ENCODE peak calls at places on chromosomes 7 and 10, in four cellular contexts. U, K, Q and G are unnamed samples.

GRCh38 chr10:100999742-101000601 is at the start of gene LZTS2:
- DNase-seq in U (no peak), K (no peak), Q (peak), G (peak)

GRCh38 chr10:105734479-105734878 is 1093.4 kb downstream of the SORCS3 start:
- DNase-seq in U (no peak), K (no peak), Q (no peak), G (no peak)

GRCh38 chr10:47058961-47059391 is 147.7 kb downstream of the PTPN20 start:
- DNase-seq in U (no peak), K (no peak), Q (no peak), G (no peak)

GRCh38 chr10:114239117-114239993 is at the start of gene VWA2:
- DNase-seq in U (no peak), K (no peak), Q (no peak), G (no peak)

GRCh38 chr7:148982596-148983219 is 45.6 kb downstream of the PDIA4 start:
- DNase-seq in U (no peak), K (no peak), Q (peak), G (peak)

GRCh38 chr7:143258830-143259229 is 4.4 kb upstream of the GSTK1 start:
- DNase-seq in U (no peak), K (peak), Q (peak), G (no peak)

GRCh38 chr7:122487131-122487530 is 182.6 kb upstream of the FEZF1 start:
- DNase-seq in U (no peak), K (no peak), Q (no peak), G (no peak)

GRCh38 chr10:76036410-76036940 is 605.1 kb downstream of the LRMDA start:
- DNase-seq in U (no peak), K (no peak), Q (peak), G (peak)

GRCh38 chr7:15906436-15906835 is 220.0 kb upstream of the MEOX2 start:
- DNase-seq in U (no peak), K (no peak), Q (no peak), G (no peak)

GRCh38 chr10:6297951-6298381 is 95.2 kb downstream of the PFKFB3 start:
- DNase-seq in U (no peak), K (no peak), Q (no peak), G (no peak)

GRCh38 chr10:43703286-43703685 is 54.6 kb upstream of the ZNF32 start:
- DNase-seq in U (no peak), K (no peak), Q (no peak), G (no peak)

GRCh38 chr7:66013938-66014337 is 31.9 kb upstream of the GUSB start:
- DNase-seq in U (peak), K (no peak), Q (peak), G (peak)

GRCh38 chr10:58412502-58412961 is 27.3 kb downstream of the TFAM start:
- DNase-seq in U (peak), K (no peak), Q (no peak), G (no peak)

GRCh38 chr10:77532068-77532467 is 105.5 kb downstream of the KCNMA1 start:
- DNase-seq in U (no peak), K (no peak), Q (no peak), G (no peak)

GRCh38 chr10:32971536-32972091 is 13.6 kb upstream of the ITGB1 start:
- DNase-seq in U (peak), K (no peak), Q (peak), G (no peak)

GRCh38 chr7:24801910-24802699 is 44.8 kb upstream of the GSDME start:
- DNase-seq in U (no peak), K (no peak), Q (no peak), G (no peak)

GRCh38 chr10:51758366-51758765 is 59.0 kb upstream of the CSTF2T start:
- DNase-seq in U (no peak), K (no peak), Q (no peak), G (no peak)

GRCh38 chr10:76396126-76396525 is 964.7 kb downstream of the LRMDA start:
- DNase-seq in U (no peak), K (no peak), Q (no peak), G (no peak)

GRCh38 chr10:133225707-133226191 is 4.3 kb upstream of the UTF1 start:
- DNase-seq in U (no peak), K (no peak), Q (no peak), G (no peak)

GRCh38 chr7:156466955-156467625 is 173.5 kb upstream of the RNF32 start:
- DNase-seq in U (no peak), K (no peak), Q (no peak), G (peak)

GRCh38 chr10:75542902-75543301 is 111.5 kb downstream of the LRMDA start:
- DNase-seq in U (no peak), K (no peak), Q (no peak), G (peak)

GRCh38 chr10:91974960-91975359 is 51.4 kb downstream of the BTAF1 start:
- DNase-seq in U (no peak), K (peak), Q (no peak), G (no peak)

GRCh38 chr7:1650363-1651030 is 19.6 kb upstream of the ELFN1 start:
- DNase-seq in U (no peak), K (no peak), Q (no peak), G (peak)

GRCh38 chr7:137120690-137121089 is 222.8 kb downstream of the PTN start:
- DNase-seq in U (no peak), K (peak), Q (no peak), G (no peak)

GRCh38 chr7:84364708-84365107 is 170.1 kb upstream of the SEMA3A start:
- DNase-seq in U (no peak), K (no peak), Q (no peak), G (no peak)

GRCh38 chr7:129391546-129392211 is 42.6 kb upstream of the STRIP2 start:
- DNase-seq in U (no peak), K (no peak), Q (no peak), G (no peak)

GRCh38 chr7:95822717-95823116 is 50.4 kb downstream of the DYNC1I1 start:
- DNase-seq in U (no peak), K (no peak), Q (no peak), G (no peak)

GRCh38 chr7:110356438-110356837 is 734.5 kb upstream of the LRRN3 start:
- DNase-seq in U (no peak), K (no peak), Q (no peak), G (no peak)

GRCh38 chr7:99196536-99197288 is 11.2 kb downstream of the KPNA7 start:
- DNase-seq in U (no peak), K (no peak), Q (no peak), G (no peak)

GRCh38 chr7:29606287-29606721 is 42.7 kb downstream of the PRR15 start:
- DNase-seq in U (peak), K (no peak), Q (peak), G (peak)

GRCh38 chr10:90168244-90168643 is 466.9 kb downstream of the KIF20B start:
- DNase-seq in U (no peak), K (no peak), Q (no peak), G (no peak)

GRCh38 chr7:155296788-155297516 is 726 bp upstream of the INSIG1 start:
- DNase-seq in U (no peak), K (no peak), Q (peak), G (no peak)

GRCh38 chr10:119670717-119671116 is 19.5 kb downstream of the BAG3 start:
- DNase-seq in U (no peak), K (no peak), Q (no peak), G (no peak)

GRCh38 chr10:22252801-22253577 is 35.2 kb upstream of the EBLN1 start:
- DNase-seq in U (no peak), K (no peak), Q (no peak), G (no peak)

GRCh38 chr7:110050831-110051230 is 1040.1 kb upstream of the LRRN3 start:
- DNase-seq in U (no peak), K (no peak), Q (no peak), G (peak)

GRCh38 chr7:159209429-159209828 is 64.8 kb upstream of the VIPR2 start:
- DNase-seq in U (no peak), K (no peak), Q (no peak), G (no peak)
- TF ChIP-seq YY1 in U (no peak), K (no peak), Q (no peak), G (no peak)

GRCh38 chr10:104300736-104301292 is 31.8 kb downstream of the GSTO2 start:
- DNase-seq in U (no peak), K (no peak), Q (no peak), G (peak)
- TF ChIP-seq ZBTB33 in U (no peak), K (no peak), Q (no peak), G (no peak)

DNA sequence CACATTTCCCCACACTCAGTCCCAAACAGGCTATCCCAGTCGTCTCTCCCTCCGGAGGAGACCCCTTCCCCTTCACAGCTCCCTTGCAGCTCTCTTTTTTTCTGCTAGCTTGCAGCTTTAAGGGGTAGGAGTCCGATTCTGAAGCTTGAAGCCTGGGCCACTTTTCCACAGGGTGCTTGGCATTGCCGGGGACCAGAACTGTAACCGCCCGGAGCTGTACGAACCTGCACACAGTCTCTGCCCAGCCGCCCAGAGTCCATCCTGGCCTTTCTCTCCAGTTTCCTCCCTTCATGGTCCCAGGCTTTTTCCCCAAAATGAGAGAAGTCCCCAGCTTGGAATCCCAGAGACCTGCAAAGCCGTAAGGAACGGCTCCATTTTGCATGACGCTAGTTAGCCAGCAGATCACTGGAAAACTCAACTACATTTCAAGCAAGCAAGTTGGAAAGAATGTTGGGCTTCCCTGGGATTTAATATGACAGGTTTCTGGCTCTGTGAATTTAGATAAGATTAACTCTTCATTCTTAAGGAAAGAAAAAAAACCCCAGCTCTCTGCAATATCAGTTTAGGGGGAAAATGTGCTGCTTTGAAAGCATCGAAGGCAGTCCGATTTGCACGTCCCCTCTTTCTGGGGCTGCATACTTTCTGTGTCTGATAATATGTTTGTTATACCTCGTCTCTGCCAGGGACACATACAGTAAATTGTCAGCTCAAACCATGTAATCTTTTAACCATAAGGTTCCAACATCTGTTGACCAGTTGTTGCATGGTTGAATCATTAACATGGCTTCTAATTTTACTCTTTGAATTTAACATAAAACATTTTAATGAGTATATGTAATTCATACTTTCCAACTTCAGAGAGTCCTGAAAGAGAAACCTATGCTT is 190.0 kb upstream of the LYZL2 start:
- DNase-seq in U (no peak), K (no peak), Q (no peak), G (peak)
- TF ChIP-seq USF2 in U (no peak), K (no peak), Q (no peak), G (no peak)

GRCh38 chr7:45661302-45661995 is 87.3 kb downstream of the ADCY1 start:
- DNase-seq in U (no peak), K (no peak), Q (no peak), G (no peak)

GRCh38 chr7:45663167-45663921 is 89.2 kb downstream of the ADCY1 start:
- DNase-seq in U (peak), K (no peak), Q (peak), G (no peak)

GRCh38 chr7:45663965-45664623 is 89.9 kb downstream of the ADCY1 start:
- DNase-seq in U (no peak), K (no peak), Q (no peak), G (no peak)

GRCh38 chr7:45662018-45662417 is 87.8 kb downstream of the ADCY1 start:
- DNase-seq in U (no peak), K (no peak), Q (no peak), G (no peak)

GRCh38 chr7:45662540-45663166 is 88.5 kb downstream of the ADCY1 start:
- DNase-seq in U (no peak), K (no peak), Q (no peak), G (no peak)
- TF ChIP-seq YY1 in U (no peak), K (no peak), Q (no peak), G (no peak)

GRCh38 chr10:73647211-73647874 is 6.1 kb upstream of the MYOZ1 start:
- DNase-seq in U (no peak), K (no peak), Q (no peak), G (peak)
- TF ChIP-seq ZBTB33 in U (no peak), K (no peak), Q (no peak), G (no peak)

DNA sequence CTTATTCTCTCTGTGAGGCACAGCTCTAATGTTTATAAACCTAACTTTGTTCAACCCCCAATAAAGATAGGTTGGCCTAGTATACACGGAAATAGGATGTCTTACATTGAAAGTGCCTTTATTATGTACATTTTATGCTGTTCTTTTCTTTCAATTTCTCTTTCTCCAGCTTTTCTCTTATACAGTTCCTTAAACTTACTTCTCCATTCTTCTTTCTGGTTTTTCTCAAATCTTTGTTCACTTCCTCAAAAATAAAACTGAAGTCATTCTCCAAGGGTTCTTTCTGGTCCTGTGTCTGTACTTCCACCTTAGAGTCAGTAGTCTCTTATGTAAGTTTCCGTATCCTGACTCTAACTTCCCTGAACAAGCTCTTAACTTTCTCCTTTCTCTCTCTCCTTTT is 29.2 kb upstream of the NAMPT start:
- DNase-seq in U (no peak), K (no peak), Q (no peak), G (no peak)
- TF ChIP-seq USF2 in U (no peak), K (no peak), Q (no peak), G (no peak)

DNA sequence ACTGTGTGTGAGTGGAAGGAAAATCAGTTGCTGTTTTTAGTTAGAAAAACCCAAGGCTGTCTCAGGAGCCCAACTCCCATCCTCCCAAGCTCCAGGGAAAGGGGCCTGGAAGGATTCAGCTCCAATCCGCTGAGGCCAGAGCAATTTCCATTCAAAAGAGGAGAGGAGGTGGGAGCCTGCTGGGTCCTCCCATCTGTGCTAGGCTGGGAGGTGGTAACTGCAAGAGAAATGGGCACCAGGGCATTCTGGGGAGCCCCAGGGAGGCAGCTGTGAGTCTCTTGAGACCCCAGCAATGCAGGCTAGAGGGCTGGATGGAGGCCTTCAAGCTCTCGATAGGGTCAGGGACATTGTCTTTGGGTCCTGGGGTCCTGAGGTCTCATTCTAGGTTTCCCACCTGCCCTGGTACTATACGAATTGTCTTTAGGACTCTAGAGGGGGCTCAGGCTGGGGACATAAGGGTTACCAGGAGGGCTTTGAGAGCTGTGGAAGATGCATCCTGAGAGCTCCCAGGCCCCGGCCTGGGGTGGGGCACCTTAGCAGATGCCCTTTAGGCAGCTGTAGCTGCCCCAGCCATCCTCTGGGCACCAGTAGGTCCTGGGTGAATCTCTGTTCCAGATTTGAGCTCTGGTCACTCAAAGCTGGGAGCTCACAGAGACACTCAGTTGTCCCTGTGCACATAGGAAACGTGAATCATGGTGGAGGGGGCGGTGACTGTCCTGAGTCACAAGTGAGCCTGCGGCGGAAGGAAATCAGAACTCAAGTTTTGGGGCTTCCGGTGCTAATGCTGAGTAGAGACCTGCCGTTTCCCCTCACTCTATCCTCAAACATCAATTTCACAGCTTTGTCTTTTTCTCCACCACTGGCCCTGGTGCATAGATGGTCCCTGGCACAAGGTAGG is 21.6 kb downstream of the ADCYAP1R1 start:
- DNase-seq in U (no peak), K (no peak), Q (no peak), G (no peak)
- TF ChIP-seq YY1 in U (no peak), K (no peak), Q (no peak), G (no peak)